ENCODE peak calls at places on chromosomes 6 and 20, in six cellular contexts. One of them, this sample, is unnamed.

GRCh38 chr6:53544050-53544499 is 826 bp downstream of the GCLC start:
- DNase-seq in cardiac muscle cell: no peak
- DNase-seq in NT2/D1: no peak
- DNase-seq in mucosa of descending colon: peak; percentile 33
- DNase-seq in RWPE2: no peak
- DNase-seq in lower lobe of right lung: no peak
- DNase-seq in this sample: no peak

GRCh38 chr6:28218312-28219248 is 6.5 kb upstream of the ZSCAN9 start:
- DNase-seq in cardiac muscle cell: peak; percentile 72
- DNase-seq in NT2/D1: no peak
- DNase-seq in mucosa of descending colon: peak; percentile 82
- DNase-seq in RWPE2: no peak
- DNase-seq in lower lobe of right lung: peak; percentile 86
- DNase-seq in this sample: peak; percentile 16

GRCh38 chr6:111712398-111712797 is 106.7 kb upstream of the TRAF3IP2 start:
- DNase-seq in cardiac muscle cell: peak; percentile 47
- DNase-seq in NT2/D1: no peak
- DNase-seq in mucosa of descending colon: no peak
- DNase-seq in RWPE2: no peak
- DNase-seq in lower lobe of right lung: no peak
- DNase-seq in this sample: no peak

GRCh38 chr6:33313105-33313708 is 671 bp downstream of the TAPBP start:
- DNase-seq in cardiac muscle cell: no peak
- DNase-seq in NT2/D1: no peak
- DNase-seq in mucosa of descending colon: peak; percentile 63
- DNase-seq in RWPE2: no peak
- DNase-seq in lower lobe of right lung: peak; percentile 83
- DNase-seq in this sample: peak; percentile 63

GRCh38 chr6:40500227-40500626 is 86.9 kb downstream of the LRFN2 start:
- DNase-seq in cardiac muscle cell: no peak
- DNase-seq in NT2/D1: no peak
- DNase-seq in mucosa of descending colon: no peak
- DNase-seq in RWPE2: no peak
- DNase-seq in lower lobe of right lung: peak; percentile 58
- DNase-seq in this sample: no peak

GRCh38 chr6:125991653-125992052 is 5.3 kb downstream of the TRMT11 start:
- DNase-seq in cardiac muscle cell: no peak
- DNase-seq in NT2/D1: no peak
- DNase-seq in mucosa of descending colon: no peak
- DNase-seq in RWPE2: no peak
- DNase-seq in lower lobe of right lung: no peak
- DNase-seq in this sample: no peak

GRCh38 chr6:15344831-15345230 is 99.0 kb downstream of the JARID2 start:
- DNase-seq in cardiac muscle cell: no peak
- DNase-seq in NT2/D1: no peak
- DNase-seq in mucosa of descending colon: no peak
- DNase-seq in RWPE2: no peak
- DNase-seq in lower lobe of right lung: no peak
- DNase-seq in this sample: no peak

GRCh38 chr6:11113038-11113437 is 1.5 kb upstream of the ERVFRD-1 start:
- DNase-seq in cardiac muscle cell: no peak
- DNase-seq in NT2/D1: no peak
- DNase-seq in mucosa of descending colon: no peak
- DNase-seq in RWPE2: no peak
- DNase-seq in lower lobe of right lung: no peak
- DNase-seq in this sample: no peak

GRCh38 chr20:25223179-25223661 is 24.7 kb upstream of the PYGB start:
- DNase-seq in cardiac muscle cell: no peak
- DNase-seq in NT2/D1: peak; percentile 58
- DNase-seq in mucosa of descending colon: no peak
- DNase-seq in RWPE2: peak; percentile 93
- DNase-seq in lower lobe of right lung: no peak
- DNase-seq in this sample: peak; percentile 45

GRCh38 chr6:86715676-86716075 is 221.7 kb upstream of the HTR1E start:
- DNase-seq in cardiac muscle cell: no peak
- DNase-seq in NT2/D1: no peak
- DNase-seq in mucosa of descending colon: no peak
- DNase-seq in RWPE2: no peak
- DNase-seq in lower lobe of right lung: no peak
- DNase-seq in this sample: no peak

GRCh38 chr20:52482049-52482448 is 290.5 kb upstream of the ZFP64 start:
- DNase-seq in cardiac muscle cell: no peak
- DNase-seq in NT2/D1: no peak
- DNase-seq in mucosa of descending colon: no peak
- DNase-seq in RWPE2: no peak
- DNase-seq in lower lobe of right lung: no peak
- DNase-seq in this sample: no peak

GRCh38 chr20:4041748-4042411 is 26.5 kb upstream of the RNF24 start:
- DNase-seq in cardiac muscle cell: no peak
- DNase-seq in NT2/D1: no peak
- DNase-seq in mucosa of descending colon: peak; percentile 94
- DNase-seq in RWPE2: peak; percentile 96
- DNase-seq in lower lobe of right lung: peak; percentile 83
- DNase-seq in this sample: no peak

GRCh38 chr20:12012241-12013222 is 94.8 kb downstream of the BTBD3 start:
- DNase-seq in cardiac muscle cell: peak; percentile 45
- DNase-seq in NT2/D1: peak; percentile 40
- DNase-seq in mucosa of descending colon: peak; percentile 77
- DNase-seq in RWPE2: no peak
- DNase-seq in lower lobe of right lung: no peak
- DNase-seq in this sample: no peak

GRCh38 chr20:63317601-63318291 is 24.8 kb downstream of the COL20A1 start:
- DNase-seq in cardiac muscle cell: no peak
- DNase-seq in NT2/D1: no peak
- DNase-seq in mucosa of descending colon: no peak
- DNase-seq in RWPE2: peak; percentile 80
- DNase-seq in lower lobe of right lung: no peak
- DNase-seq in this sample: no peak

GRCh38 chr6:139239137-139239536 is 52.7 kb downstream of the TXLNB start:
- DNase-seq in cardiac muscle cell: no peak
- DNase-seq in NT2/D1: no peak
- DNase-seq in mucosa of descending colon: no peak
- DNase-seq in RWPE2: no peak
- DNase-seq in lower lobe of right lung: no peak
- DNase-seq in this sample: no peak

GRCh38 chr20:25282034-25282781 is 34.3 kb downstream of the PYGB start:
- DNase-seq in cardiac muscle cell: no peak
- DNase-seq in NT2/D1: no peak
- DNase-seq in mucosa of descending colon: no peak
- DNase-seq in RWPE2: peak; percentile 61
- DNase-seq in lower lobe of right lung: peak; percentile 34
- DNase-seq in this sample: no peak

GRCh38 chr6:26556263-26557070 is 18.3 kb downstream of the HMGN4 start:
- DNase-seq in cardiac muscle cell: no peak
- DNase-seq in NT2/D1: no peak
- DNase-seq in mucosa of descending colon: no peak
- DNase-seq in RWPE2: no peak
- DNase-seq in lower lobe of right lung: no peak
- DNase-seq in this sample: peak; percentile 38

GRCh38 chr20:23128461-23129125 is 42.5 kb upstream of the CD93 start:
- DNase-seq in cardiac muscle cell: no peak
- DNase-seq in NT2/D1: no peak
- DNase-seq in mucosa of descending colon: no peak
- DNase-seq in RWPE2: peak; percentile 39
- DNase-seq in lower lobe of right lung: no peak
- DNase-seq in this sample: no peak

GRCh38 chr6:74755748-74756147 is 450.1 kb downstream of the COL12A1 start:
- DNase-seq in cardiac muscle cell: no peak
- DNase-seq in NT2/D1: no peak
- DNase-seq in mucosa of descending colon: no peak
- DNase-seq in RWPE2: no peak
- DNase-seq in lower lobe of right lung: no peak
- DNase-seq in this sample: no peak

GRCh38 chr6:155325700-155326516 is 11.6 kb upstream of the TFB1M start:
- DNase-seq in cardiac muscle cell: no peak
- DNase-seq in NT2/D1: peak; percentile 16
- DNase-seq in mucosa of descending colon: no peak
- DNase-seq in RWPE2: no peak
- DNase-seq in lower lobe of right lung: no peak
- DNase-seq in this sample: no peak

GRCh38 chr6:12490904-12491571 is 200.9 kb downstream of the EDN1 start:
- DNase-seq in cardiac muscle cell: no peak
- DNase-seq in NT2/D1: no peak
- DNase-seq in mucosa of descending colon: no peak
- DNase-seq in RWPE2: peak; percentile 62
- DNase-seq in lower lobe of right lung: no peak
- DNase-seq in this sample: no peak

GRCh38 chr6:81734500-81735140 is 17.9 kb downstream of the TENT5A start:
- DNase-seq in cardiac muscle cell: no peak
- DNase-seq in NT2/D1: no peak
- DNase-seq in mucosa of descending colon: no peak
- DNase-seq in RWPE2: no peak
- DNase-seq in lower lobe of right lung: no peak
- DNase-seq in this sample: no peak

GRCh38 chr20:36924167-36925045 is 27.1 kb downstream of the SAMHD1 start:
- DNase-seq in cardiac muscle cell: no peak
- DNase-seq in NT2/D1: no peak
- DNase-seq in mucosa of descending colon: no peak
- DNase-seq in RWPE2: no peak
- DNase-seq in lower lobe of right lung: no peak
- DNase-seq in this sample: no peak

DNA sequence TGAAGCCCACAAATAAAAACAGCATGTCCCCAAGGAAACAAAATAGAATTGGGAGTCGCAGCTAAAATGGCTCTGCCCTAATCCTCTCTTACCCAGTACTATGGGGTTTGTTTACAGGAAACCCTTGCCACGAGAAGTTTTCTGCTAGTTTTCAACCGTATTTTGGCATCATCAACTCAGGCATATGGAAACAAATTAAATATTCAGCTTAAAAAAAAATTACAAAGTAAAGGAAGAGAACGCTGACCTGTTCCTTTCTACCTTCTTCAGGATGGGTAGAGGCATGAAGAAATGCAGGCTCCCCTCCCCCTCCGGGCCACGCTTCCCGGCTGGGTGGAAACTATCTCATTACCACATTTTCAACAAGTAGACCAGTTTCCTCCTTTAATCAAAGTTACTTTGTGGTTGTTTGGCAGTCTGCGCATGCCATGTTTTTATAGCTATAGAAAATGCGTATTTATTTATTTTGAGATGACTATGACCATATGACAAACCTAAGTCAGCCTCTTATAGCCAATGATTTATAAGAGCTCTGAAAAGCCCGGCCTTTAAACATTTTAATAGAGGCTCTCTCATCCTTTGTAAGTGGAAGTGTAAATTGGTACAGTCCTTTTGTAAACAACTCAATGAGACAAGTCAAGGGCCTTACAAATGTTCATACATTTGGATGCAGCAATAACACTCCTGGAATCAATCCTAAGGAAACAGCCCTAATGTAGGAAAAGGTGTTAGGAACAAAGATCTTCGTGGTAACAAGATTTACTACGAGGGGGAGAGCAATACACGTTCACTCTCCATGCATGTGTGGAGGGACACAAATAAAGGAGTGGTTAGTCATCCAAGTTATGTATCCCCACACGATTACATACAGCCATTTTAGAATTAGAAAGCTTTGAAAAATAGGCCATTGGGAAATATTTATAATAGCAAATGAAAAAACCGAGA is 16.1 kb upstream of the ZNF217 start:
- DNase-seq in cardiac muscle cell: no peak
- DNase-seq in NT2/D1: no peak
- DNase-seq in mucosa of descending colon: peak; percentile 76
- DNase-seq in RWPE2: no peak
- DNase-seq in lower lobe of right lung: peak; percentile 75
- DNase-seq in this sample: peak; percentile 53
- H3K4me1 ChIP-seq in cardiac muscle cell: peaks cover 12% of the 10 kb centered on the region
- H3K4me1 ChIP-seq in NT2/D1: peaks cover 6% of the 10 kb centered on the region
- H3K4me1 ChIP-seq in mucosa of descending colon: peaks cover 13% of the 10 kb centered on the region
- H3K4me1 ChIP-seq in RWPE2: peaks cover 48% of the 10 kb centered on the region
- H3K4me1 ChIP-seq in lower lobe of right lung: peaks cover 26% of the 10 kb centered on the region
- H3K4me1 ChIP-seq in this sample: peaks cover 25% of the 10 kb centered on the region

GRCh38 chr6:89597988-89598387 is 40.6 kb downstream of the LYRM2 start:
- DNase-seq in cardiac muscle cell: no peak
- DNase-seq in NT2/D1: no peak
- DNase-seq in mucosa of descending colon: no peak
- DNase-seq in RWPE2: no peak
- DNase-seq in lower lobe of right lung: no peak
- DNase-seq in this sample: no peak

GRCh38 chr6:89599727-89600126 is 38.8 kb downstream of the LYRM2 start:
- DNase-seq in cardiac muscle cell: peak; percentile 45
- DNase-seq in NT2/D1: no peak
- DNase-seq in mucosa of descending colon: no peak
- DNase-seq in RWPE2: no peak
- DNase-seq in lower lobe of right lung: no peak
- DNase-seq in this sample: no peak

GRCh38 chr6:89596056-89596455 is 42.5 kb downstream of the LYRM2 start:
- DNase-seq in cardiac muscle cell: no peak
- DNase-seq in NT2/D1: no peak
- DNase-seq in mucosa of descending colon: no peak
- DNase-seq in RWPE2: no peak
- DNase-seq in lower lobe of right lung: no peak
- DNase-seq in this sample: no peak

GRCh38 chr6:89597372-89597771 is 41.2 kb downstream of the LYRM2 start:
- DNase-seq in cardiac muscle cell: no peak
- DNase-seq in NT2/D1: no peak
- DNase-seq in mucosa of descending colon: no peak
- DNase-seq in RWPE2: no peak
- DNase-seq in lower lobe of right lung: no peak
- DNase-seq in this sample: no peak

GRCh38 chr6:89596484-89596883 is 42.1 kb downstream of the LYRM2 start:
- DNase-seq in cardiac muscle cell: no peak
- DNase-seq in NT2/D1: no peak
- DNase-seq in mucosa of descending colon: no peak
- DNase-seq in RWPE2: no peak
- DNase-seq in lower lobe of right lung: no peak
- DNase-seq in this sample: no peak
- H3K4me3 ChIP-seq in cardiac muscle cell: no peak overlapping the region
- H3K4me3 ChIP-seq in NT2/D1: no peak overlapping the region
- H3K4me3 ChIP-seq in mucosa of descending colon: no peak overlapping the region
- H3K4me3 ChIP-seq in RWPE2: no peak overlapping the region
- H3K4me3 ChIP-seq in lower lobe of right lung: no peak overlapping the region
- H3K4me3 ChIP-seq in this sample: no peak overlapping the region

GRCh38 chr20:10077081-10077471 is 42.3 kb downstream of the ANKEF1 start:
- DNase-seq in cardiac muscle cell: no peak
- DNase-seq in NT2/D1: no peak
- DNase-seq in mucosa of descending colon: peak; percentile 15
- DNase-seq in RWPE2: no peak
- DNase-seq in lower lobe of right lung: no peak
- DNase-seq in this sample: no peak
- H3K36me3 ChIP-seq in cardiac muscle cell: no peaks in the 10 kb centered on the region
- H3K36me3 ChIP-seq in NT2/D1: no peaks in the 10 kb centered on the region
- H3K36me3 ChIP-seq in mucosa of descending colon: no peaks in the 10 kb centered on the region
- H3K36me3 ChIP-seq in RWPE2: no peaks in the 10 kb centered on the region
- H3K36me3 ChIP-seq in lower lobe of right lung: no peaks in the 10 kb centered on the region
- H3K36me3 ChIP-seq in this sample: no peaks in the 10 kb centered on the region

DNA sequence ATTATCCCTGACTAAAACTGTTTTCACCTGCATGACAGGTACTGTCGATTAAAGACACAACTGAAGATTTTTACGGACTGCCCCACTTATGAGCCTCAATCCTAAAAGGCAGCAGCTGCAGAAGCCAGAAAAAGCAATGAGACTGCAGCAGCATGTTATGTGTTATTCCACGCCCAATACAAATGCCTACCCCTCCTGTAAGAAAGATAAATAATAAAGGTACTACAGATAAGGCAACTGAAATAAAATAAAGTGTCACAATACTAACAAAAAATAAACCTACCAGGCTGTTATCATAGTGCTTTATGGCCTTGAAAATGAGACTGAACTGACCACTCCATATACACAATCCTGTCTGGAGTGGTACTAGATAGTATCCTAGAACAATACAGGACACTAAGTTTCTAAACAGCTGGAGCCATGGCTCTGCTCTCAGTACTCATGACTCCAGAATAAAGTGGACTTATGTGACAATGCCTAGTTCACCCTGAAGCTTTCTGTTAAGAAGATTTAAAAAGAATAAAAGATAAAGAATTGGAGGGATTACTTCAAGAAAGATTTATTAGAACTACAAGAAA is 9.5 kb downstream of the BCLAF1 start:
- DNase-seq in cardiac muscle cell: no peak
- DNase-seq in NT2/D1: no peak
- DNase-seq in mucosa of descending colon: no peak
- DNase-seq in RWPE2: no peak
- DNase-seq in lower lobe of right lung: no peak
- DNase-seq in this sample: no peak
- H3K4me1 ChIP-seq in cardiac muscle cell: peaks cover 38% of the 10 kb centered on the region
- H3K4me1 ChIP-seq in NT2/D1: no peaks in the 10 kb centered on the region
- H3K4me1 ChIP-seq in mucosa of descending colon: peaks cover 51% of the 10 kb centered on the region
- H3K4me1 ChIP-seq in RWPE2: peaks cover 31% of the 10 kb centered on the region
- H3K4me1 ChIP-seq in lower lobe of right lung: peaks cover 71% of the 10 kb centered on the region
- H3K4me1 ChIP-seq in this sample: peaks cover 66% of the 10 kb centered on the region

This sample was measured in CD8-positive, alpha-beta memory T cell.